ENCODE peak calls at places on chromosome 2, in seven cellular contexts. L, A, D, B, J, C and K are unnamed samples.

GRCh38 chr2:86671304-86671981 is 47.8 kb upstream of the RNF103 start:
- DNase-seq in C (no peak), D (no peak), L (peak), B (peak), A (no peak), J (no peak), K (no peak)

GRCh38 chr2:102418421-102418961 is 4.5 kb upstream of the IL18RAP start:
- DNase-seq in D (no peak), A (no peak), J (peak), B (peak), L (peak), C (no peak), K (no peak)

GRCh38 chr2:240249423-240250149 is 109.1 kb upstream of the OTOS start:
- DNase-seq in A (no peak), L (no peak), J (no peak), D (no peak), B (no peak), C (peak), K (no peak)

GRCh38 chr2:166084301-166084700 is 43.5 kb downstream of the SCN1A start:
- DNase-seq in L (no peak), B (peak), C (no peak), A (no peak), D (no peak), J (no peak), K (no peak)

GRCh38 chr2:37295469-37296073 is 29.1 kb downstream of the PRKD3 start:
- DNase-seq in L (no peak), D (no peak), A (no peak), C (no peak), J (no peak), B (no peak), K (no peak)

GRCh38 chr2:182542501-182543258 is 115.8 kb upstream of the PDE1A start:
- DNase-seq in B (peak), D (no peak), C (no peak), L (peak), A (no peak), J (no peak), K (no peak)

GRCh38 chr2:142218471-142218870 is 87.7 kb upstream of the LRP1B start:
- DNase-seq in L (peak), B (peak), C (no peak), D (no peak), A (no peak), J (no peak), K (no peak)

GRCh38 chr2:83991992-83992391 is 467.1 kb downstream of the SUCLG1 start:
- DNase-seq in J (no peak), B (no peak), A (no peak), L (no peak), C (no peak), D (no peak), K (no peak)

GRCh38 chr2:174985624-174986023 is 19.6 kb downstream of the CHN1 start:
- DNase-seq in B (peak), L (no peak), D (peak), C (no peak), A (no peak), J (peak), K (no peak)
- TF ChIP-seq CTCF in B (peak), L (peak), D (peak), C (peak), A (peak), J (peak), K (peak)

GRCh38 chr2:234091883-234092282 is 41.4 kb downstream of the SPP2 start:
- DNase-seq in D (no peak), J (no peak), B (no peak), C (no peak), A (no peak), L (no peak), K (no peak)
- TF ChIP-seq CTCF in D (no peak), J (no peak), B (no peak), C (no peak), A (no peak), L (no peak), K (no peak)

GRCh38 chr2:40448476-40449079 is 3.3 kb downstream of the SLC8A1 start:
- DNase-seq in J (peak), D (no peak), C (no peak), A (no peak), B (peak), L (peak), K (no peak)
- TF ChIP-seq CTCF in J (peak), D (peak), C (no peak), A (no peak), B (peak), L (peak), K (peak)

DNA sequence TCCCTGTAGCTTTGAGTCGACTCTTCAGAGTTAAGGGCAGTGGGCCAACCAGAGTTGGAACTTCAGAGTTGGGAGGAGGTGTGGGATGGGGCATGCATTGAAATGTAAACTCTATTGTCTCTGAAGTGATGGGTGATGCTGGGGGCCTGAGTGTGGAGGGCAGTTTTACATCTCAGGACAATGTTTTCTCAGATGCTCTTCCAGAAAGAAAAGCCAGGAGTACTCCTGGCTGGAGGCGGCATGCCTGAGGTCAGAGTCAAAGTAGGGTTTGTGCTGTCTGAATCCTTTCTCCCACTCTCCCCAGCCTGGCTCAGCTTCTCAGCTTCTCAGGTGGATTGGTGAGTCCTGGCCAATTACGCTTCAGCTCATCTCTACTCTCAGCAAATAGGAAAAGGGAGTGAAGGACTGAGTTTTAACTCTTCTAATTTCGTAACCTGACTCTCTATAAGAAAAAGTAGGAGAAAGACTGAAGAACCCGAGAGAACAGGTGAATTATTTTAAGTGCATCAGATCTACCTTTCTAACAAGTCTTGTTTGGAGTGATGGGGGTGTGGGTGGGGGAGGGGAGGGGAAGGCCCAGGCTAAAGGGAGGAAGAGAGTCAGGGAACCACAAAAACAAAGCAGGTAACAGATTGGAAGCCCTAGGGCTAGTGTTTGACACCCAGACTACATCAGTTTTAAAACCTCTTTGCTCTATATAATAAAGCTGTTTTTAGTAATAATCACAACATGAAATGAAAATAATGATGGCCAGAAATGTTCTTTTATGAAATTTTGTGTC is 107.5 kb upstream of the PELI1 start:
- DNase-seq in B (no peak), L (no peak), C (no peak), D (no peak), A (no peak), J (no peak), K (no peak)
- TF ChIP-seq CTCF in B (no peak), L (no peak), C (no peak), D (no peak), A (no peak), J (no peak), K (no peak)

GRCh38 chr2:230158468-230158867 is 61.3 kb downstream of the SP110 start:
- DNase-seq in C (no peak), J (no peak), L (no peak), B (no peak), A (no peak), D (no peak), K (no peak)

GRCh38 chr2:230164139-230164538 is 55.6 kb downstream of the SP110 start:
- DNase-seq in L (no peak), A (no peak), D (no peak), J (no peak), B (no peak), C (no peak), K (no peak)

GRCh38 chr2:230160112-230160660 is 59.6 kb downstream of the SP110 start:
- DNase-seq in L (peak), J (peak), D (no peak), B (peak), A (peak), C (peak), K (no peak)

GRCh38 chr2:230162981-230163380 is 56.8 kb downstream of the SP110 start:
- DNase-seq in A (no peak), D (no peak), L (no peak), C (no peak), B (no peak), J (peak), K (no peak)

DNA sequence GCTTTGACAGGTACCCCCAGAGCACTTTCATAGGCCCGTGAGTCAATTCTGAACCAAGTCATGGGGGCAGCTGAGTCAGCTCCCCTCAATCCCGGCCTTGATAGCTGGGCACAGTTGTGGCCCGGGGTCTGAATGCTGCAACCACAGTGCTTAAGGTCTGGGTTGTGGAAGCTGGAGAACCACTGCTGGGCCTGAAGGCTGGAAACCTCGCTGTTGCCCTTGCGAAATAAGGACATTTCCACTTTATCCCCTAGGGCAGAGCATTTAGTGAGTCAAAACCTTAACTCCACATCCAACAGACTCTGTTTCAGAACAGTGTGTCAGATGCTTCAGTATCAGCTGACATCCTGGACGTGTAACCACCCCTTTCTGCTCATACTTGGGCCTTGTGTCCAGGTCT is 58.6 kb downstream of the SP110 start:
- DNase-seq in B (peak), J (peak), C (no peak), D (peak), L (no peak), A (no peak), K (no peak)
- TF ChIP-seq CTCF in B (no peak), J (no peak), C (no peak), D (no peak), L (no peak), A (no peak), K (no peak)

GRCh38 chr2:148927010-148927409 is 52.0 kb downstream of the KIF5C start:
- DNase-seq in B (no peak), C (no peak), L (no peak), A (peak), D (no peak), J (peak), K (peak)
- TF ChIP-seq CTCF in B (no peak), C (no peak), L (no peak), A (no peak), D (no peak), J (no peak), K (no peak)

GRCh38 chr2:159118859-159119510 is 150.5 kb downstream of the TANC1 start:
- DNase-seq in J (no peak), L (no peak), B (no peak), D (no peak), C (no peak), A (no peak), K (no peak)
- TF ChIP-seq CTCF in J (no peak), L (no peak), B (no peak), D (no peak), C (no peak), A (no peak), K (peak)

GRCh38 chr2:218218409-218219185 is 1.6 kb downstream of the ARPC2 start:
- DNase-seq in A (no peak), B (no peak), J (peak), C (no peak), L (no peak), D (no peak), K (no peak)

GRCh38 chr2:218219934-218220333 is 2.9 kb downstream of the ARPC2 start:
- DNase-seq in A (no peak), J (peak), B (no peak), C (no peak), D (no peak), L (no peak), K (no peak)

GRCh38 chr2:218217366-218218309 is 649 bp downstream of the ARPC2 start:
- DNase-seq in A (peak), J (peak), B (peak), C (peak), D (no peak), L (no peak), K (peak)

GRCh38 chr2:218216336-218216673 is 684 bp upstream of the ARPC2 start:
- DNase-seq in L (no peak), J (peak), A (no peak), B (no peak), D (no peak), C (peak), K (peak)

GRCh38 chr2:218216674-218217365 is at the start of gene ARPC2:
- DNase-seq in C (peak), L (peak), B (peak), A (peak), D (peak), J (peak), K (peak)
- TF ChIP-seq CTCF in C (peak), L (no peak), B (no peak), A (no peak), D (no peak), J (no peak), K (peak)

DNA sequence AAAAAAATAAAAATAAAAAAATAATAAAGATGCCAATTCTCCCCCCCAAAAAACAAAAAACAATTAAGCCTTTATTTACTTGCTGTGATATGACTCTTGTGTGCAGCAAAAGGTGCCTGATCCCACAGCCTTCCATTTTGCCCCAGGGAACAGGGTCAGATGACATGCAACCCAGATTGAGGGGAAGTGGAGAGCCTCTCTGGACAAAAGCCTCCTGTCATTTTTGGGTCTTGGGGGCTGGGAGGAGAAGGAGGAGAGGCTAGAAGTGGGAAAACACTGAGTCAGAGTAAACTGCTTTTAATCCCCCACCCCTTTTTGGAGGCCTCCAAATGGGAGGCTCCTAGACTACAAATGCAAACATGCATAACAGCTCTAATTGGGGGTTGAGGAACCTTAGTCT is 46.6 kb upstream of the SCG2 start:
- DNase-seq in J (no peak), A (no peak), L (no peak), B (no peak), C (no peak), D (no peak), K (no peak)
- TF ChIP-seq CTCF in J (no peak), A (no peak), L (no peak), B (no peak), C (no peak), D (no peak), K (no peak)